ENCODE peak calls at places on chromosome 4, in five cellular contexts. K is neuronal stem cell, W is mesenchymal stem cell, T is H9, Y is H1. D is an unnamed sample.

GRCh38 chr4:171954650-171955049 is 141.4 kb downstream of the GALNTL6 start:
- DNase-seq in K (no peak), W (peak; percentile 38), T (no peak), Y (no peak), D (no peak)

GRCh38 chr4:74133786-74134499 is 24.0 kb upstream of the MTHFD2L start:
- DNase-seq in K (peak; percentile 70), W (peak; percentile 88), T (peak; percentile 72), Y (peak; percentile 38), D (peak; percentile 89)

GRCh38 chr4:173301518-173302201 is 32.5 kb downstream of the HMGB2 start:
- DNase-seq in K (no peak), W (peak; percentile 37), T (no peak), Y (no peak), D (peak; percentile 69)

GRCh38 chr4:105306820-105307219 is 160.1 kb downstream of the TET2 start:
- DNase-seq in K (no peak), W (no peak), T (no peak), Y (no peak), D (no peak)

GRCh38 chr4:76779740-76780459 is 118.0 kb downstream of the SOWAHB start:
- DNase-seq in K (no peak), W (no peak), T (no peak), Y (no peak), D (no peak)

GRCh38 chr4:130336585-130337217 is 1240.7 kb downstream of the C4orf33 start:
- DNase-seq in K (no peak), W (peak; percentile 3), T (no peak), Y (no peak), D (peak; percentile 3)

GRCh38 chr4:11710484-11710883 is 281.8 kb upstream of the HS3ST1 start:
- DNase-seq in K (no peak), W (peak; percentile 75), T (no peak), Y (no peak), D (no peak)

GRCh38 chr4:24645765-24646550 is 61.6 kb upstream of the DHX15 start:
- DNase-seq in K (no peak), W (no peak), T (no peak), Y (no peak), D (no peak)

GRCh38 chr4:14749910-14750309 is 252.4 kb upstream of the CPEB2 start:
- DNase-seq in K (no peak), W (peak; percentile 8), T (peak; percentile 46), Y (no peak), D (no peak)

GRCh38 chr4:6889101-6889735 is 20.4 kb upstream of the TBC1D14 start:
- DNase-seq in K (no peak), W (no peak), T (no peak), Y (no peak), D (no peak)

GRCh38 chr4:123024710-123025109 is 102.3 kb upstream of the NUDT6 start:
- DNase-seq in K (no peak), W (peak; percentile 16), T (no peak), Y (no peak), D (no peak)

GRCh38 chr4:3386486-3386885 is 55.3 kb upstream of the HGFAC start:
- DNase-seq in K (no peak), W (no peak), T (no peak), Y (no peak), D (no peak)

GRCh38 chr4:3384391-3384770 is 57.4 kb upstream of the HGFAC start:
- DNase-seq in K (no peak), W (no peak), T (no peak), Y (no peak), D (peak; percentile 15)

GRCh38 chr4:3385719-3386440 is 55.9 kb upstream of the HGFAC start:
- DNase-seq in K (no peak), W (no peak), T (no peak), Y (no peak), D (no peak)

GRCh38 chr4:3387154-3387942 is 54.4 kb upstream of the HGFAC start:
- DNase-seq in K (no peak), W (no peak), T (no peak), Y (no peak), D (peak; percentile 7)

DNA sequence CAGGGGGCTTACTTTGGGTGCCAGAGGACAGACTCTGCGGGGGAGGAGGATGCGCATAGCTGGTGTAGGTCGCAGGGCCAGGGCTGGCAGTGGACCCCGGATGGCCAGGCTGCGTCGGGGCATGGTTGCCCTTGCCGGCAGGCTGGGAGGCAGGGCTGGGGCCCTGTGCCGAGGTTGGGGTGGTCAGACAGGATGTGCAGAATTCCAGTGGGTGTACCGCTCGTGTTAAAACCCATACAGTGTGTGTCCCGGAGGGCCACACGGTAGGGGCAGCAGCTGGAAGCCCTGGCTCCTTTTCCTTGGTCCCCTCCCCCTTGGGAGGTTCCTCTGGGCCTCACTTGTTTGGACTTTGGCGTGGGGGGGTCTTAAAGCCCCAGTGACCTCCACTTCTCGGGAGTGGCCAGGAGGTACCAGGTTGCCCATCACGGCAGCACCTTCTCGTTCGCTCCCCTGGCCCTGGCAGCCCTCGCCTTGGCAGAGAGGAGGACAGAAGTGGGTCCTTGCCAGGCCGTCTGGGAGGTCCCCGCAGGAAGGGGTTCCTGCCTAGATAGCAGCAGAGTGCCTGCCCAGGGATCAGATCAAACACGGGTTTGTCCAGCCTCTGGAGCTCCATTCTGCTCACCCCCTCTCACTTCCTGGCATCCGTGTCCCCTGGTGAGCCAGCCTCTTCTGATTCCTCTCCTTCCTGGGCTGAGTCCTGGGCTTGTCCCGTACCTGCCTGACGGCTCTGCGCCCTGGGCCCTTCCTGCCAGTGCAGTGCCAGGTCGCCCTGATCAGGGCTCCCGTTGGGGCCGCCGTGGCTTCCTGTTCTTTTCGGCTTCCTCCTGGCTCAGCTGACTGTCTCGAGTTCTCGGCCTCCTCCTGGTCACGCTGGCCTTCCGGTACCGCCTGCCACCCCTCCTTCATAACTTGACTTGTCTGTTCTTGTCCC is 56.7 kb upstream of the HGFAC start:
- DNase-seq in K (no peak), W (no peak), T (no peak), Y (no peak), D (no peak)
- H3K9ac ChIP-seq in K (no peak overlapping the region), W (no peak overlapping the region), T (no peak overlapping the region), Y (no peak overlapping the region), D (no peak overlapping the region)

GRCh38 chr4:144582105-144582850 is 63.7 kb upstream of the HHIP start:
- DNase-seq in K (no peak), W (no peak), T (no peak), Y (no peak), D (no peak)
- H2BK5ac ChIP-seq in K (no peak overlapping the region), W (no peak overlapping the region), T (no peak overlapping the region), Y (no peak overlapping the region), D (no peak overlapping the region)

DNA sequence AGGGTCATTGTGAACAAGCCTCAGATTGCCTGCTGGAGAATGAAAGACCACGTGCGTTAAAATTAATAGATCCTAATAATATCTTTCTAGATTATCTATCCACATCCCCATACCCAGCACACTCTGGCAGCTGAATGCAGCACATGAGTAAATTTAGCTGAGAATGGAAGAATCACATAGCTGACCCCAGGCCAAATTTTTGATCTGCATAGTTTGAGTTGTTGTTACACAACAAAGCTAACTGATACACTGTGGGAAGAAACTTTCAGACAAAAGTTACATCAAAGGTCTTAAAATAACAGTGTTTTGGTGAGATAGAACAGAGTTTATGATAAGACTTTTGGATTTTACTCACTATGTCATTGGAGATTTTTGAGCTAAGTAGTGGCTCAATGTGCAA is 72.4 kb upstream of the ANXA10 start:
- DNase-seq in K (no peak), W (no peak), T (no peak), Y (no peak), D (peak; percentile 92)
- H2BK12ac ChIP-seq in K (no peak overlapping the region), W (no peak overlapping the region), T (no peak overlapping the region), Y (no peak overlapping the region), D (no peak overlapping the region)

GRCh38 chr4:16123356-16124084 is 39.7 kb upstream of the PROM1 start:
- DNase-seq in K (no peak), W (no peak), T (no peak), Y (no peak), D (no peak)
- H3K9ac ChIP-seq in K (no peak overlapping the region), W (no peak overlapping the region), T (no peak overlapping the region), Y (no peak overlapping the region), D (no peak overlapping the region)

DNA sequence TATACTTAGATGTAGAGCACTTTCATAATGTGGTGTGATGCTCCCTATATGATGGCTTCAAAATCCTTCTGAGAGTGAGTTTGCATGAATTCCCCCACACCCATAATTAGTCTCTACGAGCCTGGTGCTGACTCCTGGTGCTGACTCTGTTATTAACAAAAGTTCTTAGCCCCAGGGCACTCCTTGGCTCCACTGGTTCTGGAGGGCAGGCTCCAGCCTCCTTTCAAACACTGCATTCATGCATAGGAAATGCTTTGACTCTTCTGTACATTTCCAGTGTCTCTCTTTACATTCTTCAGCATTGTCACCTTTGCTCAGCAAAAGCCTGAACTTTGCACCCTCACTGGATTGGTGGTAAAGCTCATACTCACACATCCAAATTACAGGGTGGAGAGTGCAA is 63.9 kb downstream of the LNX1 start:
- DNase-seq in K (no peak), W (no peak), T (no peak), Y (no peak), D (no peak)
- H2BK5ac ChIP-seq in K (no peak overlapping the region), W (no peak overlapping the region), T (no peak overlapping the region), Y (no peak overlapping the region), D (no peak overlapping the region)

GRCh38 chr4:153228512-153229145 is 24.4 kb downstream of the TRIM2 start:
- DNase-seq in K (no peak), W (no peak), T (no peak), Y (no peak), D (no peak)
- H2BK12ac ChIP-seq in K (no peak overlapping the region), W (no peak overlapping the region), T (no peak overlapping the region), Y (no peak overlapping the region), D (no peak overlapping the region)

GRCh38 chr4:68617003-68617698 is 41.0 kb upstream of the UGT2B17 start:
- DNase-seq in K (no peak), W (no peak), T (no peak), Y (no peak), D (no peak)
- H3K9ac ChIP-seq in K (no peak overlapping the region), W (no peak overlapping the region), T (no peak overlapping the region), Y (no peak overlapping the region), D (no peak overlapping the region)

GRCh38 chr4:75735525-75735924 is 11.1 kb downstream of the USO1 start:
- DNase-seq in K (no peak), W (no peak), T (no peak), Y (no peak), D (no peak)
- H2BK5ac ChIP-seq in K (no peak overlapping the region), W (no peak overlapping the region), T (peak overlapping the region; percentile 72), Y (no peak overlapping the region), D (no peak overlapping the region)

GRCh38 chr4:2698951-2699505 is 57.1 kb downstream of the TNIP2 start:
- DNase-seq in K (no peak), W (no peak), T (no peak), Y (no peak), D (no peak)
- H2BK12ac ChIP-seq in K (no peak overlapping the region), W (no peak overlapping the region), T (no peak overlapping the region), Y (no peak overlapping the region), D (no peak overlapping the region)

GRCh38 chr4:3293410-3294391 is 880 bp downstream of the RGS12 start:
- DNase-seq in K (no peak), W (peak; percentile 15), T (peak; percentile 34), Y (no peak), D (no peak)
- H3K9ac ChIP-seq in K (peak overlapping the region; percentile 94), W (peak overlapping the region; percentile 91), T (peak overlapping the region; percentile 55), Y (peak overlapping the region; percentile 46), D (peak overlapping the region; percentile 98)

D was measured in trophoblast cell.